ENCODE peak calls at places on chromosomes 7 and 10, in eight cellular contexts. B is heart left ventricle; J is effector memory CD4-positive, alpha-beta T cell; Q is Panc1; T is right lobe of liver; F is astrocyte; I is HepG2; M is upper lobe of right lung. O is an unnamed sample.

GRCh38 chr7:84162125-84162524 is 32.5 kb downstream of the SEMA3A start:
- DNase-seq in B (no peak), J (no peak), Q (no peak), T (no peak), F (no peak), I (no peak), M (no peak), O (no peak)

GRCh38 chr10:61164458-61165160 is 220.6 kb upstream of the RHOBTB1 start:
- DNase-seq in B (peak; percentile 28), J (no peak), Q (no peak), T (no peak), F (no peak), I (peak; percentile 12), M (peak; percentile 60), O (no peak)

GRCh38 chr10:59894114-59894513 is 12.2 kb downstream of the CCDC6 start:
- DNase-seq in B (peak; percentile 53), J (no peak), Q (no peak), T (no peak), F (peak; percentile 94), I (no peak), M (peak; percentile 79), O (no peak)

GRCh38 chr10:128165536-128165935 is 39.3 kb upstream of the MKI67 start:
- DNase-seq in B (no peak), J (no peak), Q (no peak), T (no peak), F (no peak), I (no peak), M (no peak), O (no peak)

GRCh38 chr7:28840515-28841125 is 117.5 kb downstream of the TRIL start:
- DNase-seq in B (no peak), J (no peak), Q (no peak), T (no peak), F (no peak), I (no peak), M (no peak), O (no peak)

GRCh38 chr10:24821986-24822385 is 98.3 kb upstream of the ARHGAP21 start:
- DNase-seq in B (no peak), J (no peak), Q (peak; percentile 63), T (no peak), F (peak; percentile 19), I (peak; percentile 30), M (no peak), O (peak; percentile 16)

GRCh38 chr10:110496553-110497437 is 912 bp upstream of the DUSP5 start:
- DNase-seq in B (no peak), J (no peak), Q (no peak), T (no peak), F (no peak), I (no peak), M (no peak), O (no peak)

GRCh38 chr7:149205690-149206381 is 10.5 kb downstream of the ZNF282 start:
- DNase-seq in B (no peak), J (no peak), Q (no peak), T (no peak), F (no peak), I (no peak), M (peak; percentile 53), O (peak; percentile 90)

GRCh38 chr7:43647772-43648643 is 65.1 kb downstream of the STK17A start:
- DNase-seq in B (peak; percentile 73), J (no peak), Q (peak; percentile 98), T (peak; percentile 47), F (peak; percentile 100), I (peak; percentile 33), M (peak; percentile 71), O (no peak)

GRCh38 chr7:55426676-55427075 is 61.5 kb downstream of the LANCL2 start:
- DNase-seq in B (no peak), J (no peak), Q (no peak), T (no peak), F (no peak), I (no peak), M (no peak), O (no peak)

GRCh38 chr7:157576415-157576814 is 239.6 kb downstream of the DNAJB6 start:
- DNase-seq in B (no peak), J (peak; percentile 20), Q (no peak), T (peak; percentile 39), F (no peak), I (no peak), M (peak; percentile 64), O (peak; percentile 65)

GRCh38 chr10:117240105-117240729 is 697 bp upstream of the SLC18A2 start:
- DNase-seq in B (no peak), J (no peak), Q (no peak), T (no peak), F (no peak), I (no peak), M (no peak), O (no peak)

GRCh38 chr10:116101616-116102015 is 171.4 kb downstream of the GFRA1 start:
- DNase-seq in B (no peak), J (no peak), Q (no peak), T (no peak), F (peak; percentile 10), I (no peak), M (no peak), O (no peak)

GRCh38 chr10:2019803-2020202 is 282.5 kb upstream of the ADARB2 start:
- DNase-seq in B (no peak), J (no peak), Q (no peak), T (no peak), F (no peak), I (no peak), M (no peak), O (no peak)

GRCh38 chr7:87113077-87113476 is 39.2 kb upstream of the DMTF1 start:
- DNase-seq in B (no peak), J (no peak), Q (no peak), T (no peak), F (peak; percentile 73), I (no peak), M (no peak), O (no peak)

GRCh38 chr7:100825215-100825671 is 2.1 kb downstream of the EPHB4 start:
- DNase-seq in B (peak; percentile 72), J (no peak), Q (no peak), T (peak; percentile 50), F (no peak), I (no peak), M (no peak), O (peak; percentile 24)

GRCh38 chr10:61343781-61344180 is 109.4 kb downstream of the TMEM26 start:
- DNase-seq in B (no peak), J (no peak), Q (no peak), T (no peak), F (peak; percentile 74), I (no peak), M (no peak), O (no peak)

GRCh38 chr10:5894873-5895272 is 4.8 kb downstream of the FBH1 start:
- DNase-seq in B (peak; percentile 76), J (no peak), Q (no peak), T (no peak), F (no peak), I (no peak), M (no peak), O (no peak)

GRCh38 chr7:44978511-44979366 is at the start of gene MYO1G:
- DNase-seq in B (peak; percentile 56), J (peak; percentile 84), Q (no peak), T (peak; percentile 61), F (no peak), I (no peak), M (peak; percentile 82), O (peak; percentile 65)

GRCh38 chr7:40248681-40249080 is 113.9 kb downstream of the SUGCT start:
- DNase-seq in B (no peak), J (no peak), Q (no peak), T (no peak), F (no peak), I (no peak), M (no peak), O (no peak)
- H3K36me3 ChIP-seq in B (no peaks in the 10 kb centered on the region), J (no peaks in the 10 kb centered on the region), Q (no peaks in the 10 kb centered on the region), T (no peaks in the 10 kb centered on the region), F (no peaks in the 10 kb centered on the region), I (no peaks in the 10 kb centered on the region), M (no peaks in the 10 kb centered on the region), O (no peaks in the 10 kb centered on the region)

GRCh38 chr10:124653311-124653710 is 90.9 kb downstream of the FAM53B start:
- DNase-seq in B (peak; percentile 20), J (no peak), Q (no peak), T (no peak), F (no peak), I (no peak), M (no peak), O (no peak)
- H3K27ac ChIP-seq in B (peak overlapping the region; percentile 43), J (peak overlapping the region; percentile 72), Q (no peak overlapping the region), T (no peak overlapping the region), F (no peak overlapping the region), I (no peak overlapping the region), M (peak overlapping the region; percentile 78), O (peak overlapping the region; percentile 81)

GRCh38 chr7:37713613-37714012 is 30.0 kb downstream of the GPR141 start:
- DNase-seq in B (no peak), J (no peak), Q (no peak), T (no peak), F (no peak), I (no peak), M (no peak), O (no peak)

GRCh38 chr7:37714606-37715005 is 31.0 kb downstream of the GPR141 start:
- DNase-seq in B (no peak), J (no peak), Q (no peak), T (no peak), F (no peak), I (no peak), M (no peak), O (no peak)

GRCh38 chr7:37705976-37706375 is 22.4 kb downstream of the GPR141 start:
- DNase-seq in B (no peak), J (no peak), Q (no peak), T (no peak), F (no peak), I (no peak), M (no peak), O (no peak)

GRCh38 chr7:37706807-37707206 is 23.2 kb downstream of the GPR141 start:
- DNase-seq in B (no peak), J (no peak), Q (no peak), T (no peak), F (no peak), I (no peak), M (no peak), O (no peak)

GRCh38 chr7:37709631-37710509 is 26.3 kb downstream of the GPR141 start:
- DNase-seq in B (no peak), J (no peak), Q (no peak), T (no peak), F (no peak), I (no peak), M (no peak), O (no peak)
- H3K4me1 ChIP-seq in B (no peaks in the 10 kb centered on the region), J (no peaks in the 10 kb centered on the region), Q (no peaks in the 10 kb centered on the region), T (no peaks in the 10 kb centered on the region), F (no peaks in the 10 kb centered on the region), I (no peaks in the 10 kb centered on the region), M (no peaks in the 10 kb centered on the region), O (no peaks in the 10 kb centered on the region)

DNA sequence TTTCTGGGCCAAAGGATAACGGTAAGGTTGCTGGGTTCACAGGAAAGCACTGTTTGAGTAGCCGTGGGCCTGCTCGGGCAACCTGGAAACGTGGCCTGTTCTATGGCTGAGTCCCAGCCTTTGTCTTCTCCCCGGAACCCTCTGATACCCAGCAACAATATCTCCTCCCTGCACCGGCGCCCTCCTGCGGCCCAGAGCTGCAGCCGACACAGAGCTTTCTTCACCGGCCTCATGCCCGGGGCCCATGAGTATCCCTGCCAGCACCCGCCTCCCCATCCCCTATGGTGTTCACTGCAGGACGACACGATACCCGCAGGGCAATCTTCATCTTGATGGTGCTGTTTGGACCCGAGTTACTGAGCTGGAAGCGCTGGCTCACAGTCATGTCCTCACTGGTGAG is 38.6 kb upstream of the NCAPG2 start:
- DNase-seq in B (no peak), J (no peak), Q (no peak), T (no peak), F (no peak), I (no peak), M (no peak), O (no peak)
- H3K36me3 ChIP-seq in B (peaks cover 100% of the 10 kb centered on the region), J (peaks cover 90% of the 10 kb centered on the region), Q (peaks cover 19% of the 10 kb centered on the region), T (peaks cover 55% of the 10 kb centered on the region), F (peaks cover 10% of the 10 kb centered on the region), I (peaks cover 74% of the 10 kb centered on the region), M (peaks cover 87% of the 10 kb centered on the region), O (peaks cover 27% of the 10 kb centered on the region)

O was measured in small intestine.